ENCODE peak calls at places on chromosomes 3 and 15, in seven cellular contexts. P, Z, E, B, X, W and J are unnamed samples.

GRCh38 chr3:101020616-101021015 is 27.4 kb upstream of the ABI3BP start:
- DNase-seq in P (no peak), Z (no peak), E (no peak), B (no peak), X (no peak), W (no peak), J (no peak)

GRCh38 chr15:65328506-65329297 is 24.2 kb downstream of the RNU5B-1 start:
- DNase-seq in P (no peak), Z (peak), E (no peak), B (no peak), X (no peak), W (no peak), J (no peak)

GRCh38 chr3:185399629-185400339 is 36.8 kb downstream of the MAP3K13 start:
- DNase-seq in P (no peak), Z (no peak), E (no peak), B (no peak), X (no peak), W (no peak), J (no peak)

GRCh38 chr3:73530030-73530411 is 94.7 kb downstream of the PDZRN3 start:
- DNase-seq in P (no peak), Z (no peak), E (no peak), B (no peak), X (no peak), W (no peak), J (no peak)

GRCh38 chr3:140386357-140387100 is 291.3 kb upstream of the TRIM42 start:
- DNase-seq in P (peak), Z (no peak), E (no peak), B (no peak), X (no peak), W (no peak), J (no peak)

GRCh38 chr3:155065537-155065936 is 14.6 kb upstream of the MME start:
- DNase-seq in P (no peak), Z (no peak), E (no peak), B (no peak), X (no peak), W (peak), J (no peak)

GRCh38 chr15:50116477-50116876 is 2.6 kb downstream of the ATP8B4 start:
- DNase-seq in P (peak), Z (no peak), E (peak), B (no peak), X (peak), W (peak), J (peak)

GRCh38 chr3:79012530-79012913 is 755.3 kb downstream of the ROBO1 start:
- DNase-seq in P (no peak), Z (no peak), E (no peak), B (no peak), X (no peak), W (no peak), J (no peak)

GRCh38 chr3:114622001-114622400 is 328.2 kb downstream of the TIGIT start:
- DNase-seq in P (no peak), Z (no peak), E (no peak), B (no peak), X (no peak), W (no peak), J (no peak)

GRCh38 chr15:79023918-79024317 is 66.7 kb downstream of the RASGRF1 start:
- DNase-seq in P (no peak), Z (no peak), E (no peak), B (no peak), X (no peak), W (no peak), J (no peak)

GRCh38 chr3:168220609-168221008 is 124.9 kb upstream of the GOLIM4 start:
- DNase-seq in P (no peak), Z (no peak), E (no peak), B (no peak), X (no peak), W (no peak), J (no peak)

GRCh38 chr15:40869686-40870085 is 4.3 kb downstream of the RHOV start:
- DNase-seq in P (no peak), Z (no peak), E (no peak), B (no peak), X (no peak), W (no peak), J (no peak)

GRCh38 chr3:141387446-141388030 is 19.2 kb downstream of the ZBTB38 start:
- DNase-seq in P (no peak), Z (no peak), E (no peak), B (no peak), X (no peak), W (no peak), J (no peak)

GRCh38 chr3:17664923-17665322 is 77.5 kb downstream of the TBC1D5 start:
- DNase-seq in P (no peak), Z (no peak), E (no peak), B (no peak), X (no peak), W (no peak), J (no peak)

GRCh38 chr15:39628821-39629220 is 47.9 kb downstream of the THBS1 start:
- DNase-seq in P (no peak), Z (no peak), E (no peak), B (no peak), X (no peak), W (no peak), J (no peak)

GRCh38 chr3:59872121-59872520 is 822.3 kb upstream of the CFAP20DC start:
- DNase-seq in P (no peak), Z (no peak), E (no peak), B (no peak), X (no peak), W (no peak), J (no peak)

GRCh38 chr3:12132881-12133280 is 25.8 kb downstream of the TIMP4 start:
- DNase-seq in P (no peak), Z (no peak), E (no peak), B (no peak), X (no peak), W (no peak), J (no peak)

GRCh38 chr3:130828931-130829574 is 64.8 kb upstream of the ATP2C1 start:
- DNase-seq in P (no peak), Z (no peak), E (no peak), B (no peak), X (no peak), W (no peak), J (no peak)

GRCh38 chr3:130834476-130834875 is 59.4 kb upstream of the ATP2C1 start:
- DNase-seq in P (no peak), Z (no peak), E (no peak), B (no peak), X (no peak), W (no peak), J (no peak)

GRCh38 chr3:130829575-130829947 is 64.3 kb upstream of the ATP2C1 start:
- DNase-seq in P (no peak), Z (no peak), E (no peak), B (no peak), X (no peak), W (no peak), J (no peak)

GRCh38 chr3:130835483-130835882 is 58.4 kb upstream of the ATP2C1 start:
- DNase-seq in P (no peak), Z (no peak), E (no peak), B (no peak), X (no peak), W (no peak), J (no peak)

GRCh38 chr3:130831716-130832400 is 62.0 kb upstream of the ATP2C1 start:
- DNase-seq in P (no peak), Z (no peak), E (no peak), B (no peak), X (no peak), W (no peak), J (peak)
- TF ChIP-seq JUND in P (no peak), Z (no peak), E (no peak), B (no peak), X (no peak), W (no peak), J (no peak)

DNA sequence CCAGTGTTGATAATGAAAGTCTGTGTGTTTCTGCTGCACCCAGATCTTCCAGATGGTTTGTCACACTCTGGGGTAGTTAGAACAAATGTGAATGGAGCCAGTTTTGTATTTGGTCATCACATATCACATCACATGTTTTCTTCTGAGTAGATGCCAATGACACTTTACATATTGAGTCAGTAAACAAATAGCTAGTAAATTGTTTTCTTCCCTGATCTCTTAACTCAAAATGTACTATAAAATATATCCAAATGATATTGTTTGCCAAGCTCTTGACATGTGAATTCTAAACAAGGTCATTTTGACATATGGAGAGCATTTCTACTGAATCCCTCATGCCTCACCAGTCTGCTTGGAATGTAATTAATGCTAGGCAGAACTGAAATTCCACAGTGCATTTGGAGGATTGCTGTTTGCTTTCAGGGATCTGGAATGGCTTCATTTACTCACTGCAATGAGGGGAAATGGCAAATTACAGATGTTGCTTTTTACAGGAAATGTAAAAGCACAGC is 45.0 kb downstream of the PDHB start:
- DNase-seq in P (peak), Z (peak), E (no peak), B (no peak), X (no peak), W (no peak), J (peak)
- TF ChIP-seq JUND in P (no peak), Z (peak), E (no peak), B (no peak), X (no peak), W (no peak), J (peak)

DNA sequence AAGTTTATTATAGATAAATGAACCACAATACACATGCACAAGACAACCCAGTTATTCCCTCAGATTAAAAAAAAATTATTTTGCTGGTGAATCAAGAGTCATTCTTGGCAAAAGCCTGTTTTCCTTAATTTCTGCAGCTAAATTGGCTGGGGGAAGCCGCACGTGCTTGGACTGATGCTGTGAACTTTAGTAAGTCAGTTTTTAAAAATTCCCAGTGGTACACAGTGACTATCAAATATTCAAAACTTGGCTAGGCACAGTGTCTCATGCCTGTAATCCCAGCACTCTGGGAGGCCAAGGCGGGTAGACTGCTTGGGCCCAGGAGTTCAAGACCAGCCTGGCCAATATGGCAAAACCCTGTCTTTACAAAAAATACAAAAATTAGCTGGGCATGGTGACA is 23.9 kb downstream of the EHD4 start:
- DNase-seq in P (no peak), Z (no peak), E (no peak), B (no peak), X (no peak), W (no peak), J (no peak)
- TF ChIP-seq JUND in P (no peak), Z (no peak), E (no peak), B (no peak), X (no peak), W (no peak), J (no peak)

GRCh38 chr3:132220986-132221385 is 96.2 kb upstream of the ACP3 start:
- DNase-seq in P (no peak), Z (no peak), E (no peak), B (no peak), X (no peak), W (no peak), J (no peak)
- TF ChIP-seq JUND in P (no peak), Z (no peak), E (no peak), B (no peak), X (no peak), W (no peak), J (no peak)

GRCh38 chr3:33629219-33629618 is 88.8 kb downstream of the CLASP2 start:
- DNase-seq in P (no peak), Z (no peak), E (no peak), B (no peak), X (no peak), W (no peak), J (no peak)

DNA sequence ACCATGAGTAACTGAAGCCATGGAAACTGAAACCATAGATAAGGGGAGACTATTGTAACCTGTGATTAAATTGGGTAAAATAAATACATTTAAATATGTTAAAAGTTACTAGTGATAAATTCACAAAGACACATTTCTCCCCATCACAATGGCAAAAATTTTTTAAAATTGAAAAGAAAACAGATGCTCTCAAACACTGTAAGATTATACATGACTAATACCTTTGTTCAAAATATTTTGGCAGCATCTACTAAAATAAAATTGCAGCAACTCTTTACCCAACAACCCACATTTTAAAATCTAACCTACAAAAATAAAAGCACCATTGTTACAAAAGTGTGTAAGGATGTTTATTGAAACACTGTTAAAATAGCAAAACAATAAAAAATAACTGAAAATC is 93.3 kb downstream of the CLASP2 start:
- DNase-seq in P (no peak), Z (no peak), E (no peak), B (no peak), X (no peak), W (no peak), J (no peak)
- TF ChIP-seq JUND in P (no peak), Z (no peak), E (no peak), B (no peak), X (no peak), W (no peak), J (no peak)

DNA sequence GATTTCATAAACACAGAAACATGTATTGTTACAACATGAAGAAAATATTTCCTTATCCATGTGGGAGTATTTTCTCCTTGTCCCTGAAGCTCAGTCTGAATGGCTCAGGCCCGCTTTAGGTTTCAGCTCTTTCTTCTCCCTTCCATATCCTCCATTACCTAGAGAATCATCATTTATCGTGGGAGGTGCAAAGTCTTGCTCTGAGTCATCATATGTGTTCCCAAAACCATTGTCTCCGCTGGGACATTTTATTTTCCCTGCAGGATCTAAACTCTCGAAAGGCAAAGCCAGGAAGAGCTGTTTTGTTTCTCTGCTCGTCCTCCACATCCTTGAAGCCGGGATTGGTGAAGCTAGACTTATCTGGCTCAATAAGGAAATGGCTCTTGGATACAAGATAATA is 571.2 kb downstream of the EDEM1 start:
- DNase-seq in P (no peak), Z (no peak), E (no peak), B (no peak), X (no peak), W (no peak), J (no peak)
- TF ChIP-seq JUND in P (no peak), Z (no peak), E (no peak), B (no peak), X (no peak), W (no peak), J (no peak)

GRCh38 chr3:62875103-62876002 is at the start of gene CADPS:
- DNase-seq in P (no peak), Z (peak), E (no peak), B (no peak), X (no peak), W (no peak), J (no peak)
- TF ChIP-seq JUND in P (no peak), Z (no peak), E (no peak), B (no peak), X (no peak), W (no peak), J (no peak)

DNA sequence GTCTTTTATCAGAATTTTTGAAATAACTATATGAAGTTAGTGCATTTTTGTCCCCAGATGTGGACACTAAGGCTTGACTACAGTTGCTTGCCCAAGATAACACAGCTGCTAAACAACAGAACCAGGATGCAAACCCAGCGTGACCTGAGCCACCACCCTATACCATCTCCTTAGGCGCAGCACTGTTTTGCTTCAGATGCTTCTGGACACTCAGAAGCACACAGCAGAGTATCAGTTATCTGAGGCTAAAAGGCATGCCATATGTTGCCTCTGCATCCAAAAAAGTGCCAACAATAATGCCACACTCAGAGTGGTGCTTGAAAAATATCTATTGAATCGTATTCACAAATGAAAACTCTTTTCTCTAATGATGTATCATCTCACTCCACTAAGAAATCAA is 24.5 kb downstream of the KCNMB2 start:
- DNase-seq in P (no peak), Z (no peak), E (no peak), B (no peak), X (no peak), W (no peak), J (no peak)
- TF ChIP-seq JUND in P (no peak), Z (no peak), E (no peak), B (no peak), X (no peak), W (no peak), J (no peak)